ENCODE peak calls at places on chromosomes 6 and 20, in eight cellular contexts. M is left ventricle myocardium inferior, Y is fibroblast of the aortic adventitia, E is IMR-90, N is pancreas, C is cardiac fibroblast, F is breast epithelium, S is nephron progenitor cell. T is an unnamed sample.

GRCh38 chr6:85463621-85464259 is 13.9 kb downstream of the NT5E start:
- DNase-seq in N (no peak), F (no peak), E (no peak), M (no peak), Y (no peak), S (no peak), C (peak), T (no peak)

GRCh38 chr6:155493694-155494143 is 38.1 kb upstream of the NOX3 start:
- DNase-seq in S (no peak), N (no peak), C (peak), M (no peak), Y (peak), F (peak), E (peak), T (peak)

GRCh38 chr6:3364391-3364790 is 92.5 kb downstream of the SLC22A23 start:
- DNase-seq in F (no peak), N (no peak), S (no peak), C (no peak), M (no peak), E (no peak), Y (no peak), T (no peak)

GRCh38 chr20:58213112-58213511 is 15.3 kb downstream of the ANKRD60 start:
- DNase-seq in F (no peak), S (no peak), C (no peak), E (no peak), Y (no peak), N (no peak), M (no peak), T (no peak)

GRCh38 chr6:3114377-3114776 is 4.1 kb upstream of the BPHL start:
- DNase-seq in S (no peak), E (no peak), N (no peak), F (no peak), C (no peak), M (no peak), Y (no peak), T (no peak)

GRCh38 chr20:7665311-7665863 is 274.9 kb downstream of the HAO1 start:
- DNase-seq in M (no peak), Y (peak), F (no peak), S (no peak), E (no peak), C (no peak), N (no peak), T (no peak)

GRCh38 chr6:106529438-106529837 is 99.9 kb downstream of the RTN4IP1 start:
- DNase-seq in C (no peak), S (no peak), N (no peak), F (no peak), M (no peak), E (no peak), Y (no peak), T (no peak)

GRCh38 chr20:31987744-31988143 is 19.8 kb downstream of the XKR7 start:
- DNase-seq in E (no peak), F (no peak), N (no peak), M (no peak), S (no peak), Y (no peak), C (peak), T (no peak)

GRCh38 chr6:28789553-28790083 is 134.2 kb downstream of the TRIM27 start:
- DNase-seq in S (no peak), Y (peak), N (no peak), C (peak), F (no peak), E (peak), M (no peak), T (no peak)

GRCh38 chr6:31129130-31129529 is 8.9 kb upstream of the CDSN start:
- DNase-seq in S (no peak), E (no peak), C (no peak), N (no peak), Y (no peak), M (no peak), F (peak), T (no peak)

GRCh38 chr6:47145212-47145611 is 103.1 kb upstream of the ADGRF1 start:
- DNase-seq in F (no peak), M (no peak), N (no peak), E (peak), S (no peak), C (peak), Y (peak), T (no peak)

GRCh38 chr6:99608059-99608885 is 1.6 kb downstream of the PRDM13 start:
- DNase-seq in E (no peak), M (no peak), N (no peak), F (no peak), Y (no peak), C (no peak), S (no peak), T (no peak)

GRCh38 chr6:11700118-11700718 is 78.4 kb downstream of the ADTRP start:
- DNase-seq in E (peak), S (no peak), C (peak), M (no peak), F (no peak), N (no peak), Y (peak), T (no peak)

GRCh38 chr6:3848925-3849605 is at the start of gene FAM50B:
- DNase-seq in Y (peak), N (peak), M (peak), E (peak), C (peak), F (peak), S (peak), T (peak)

GRCh38 chr20:9409981-9410380 is 104.4 kb upstream of the LAMP5 start:
- DNase-seq in C (peak), S (no peak), E (peak), Y (peak), F (no peak), N (no peak), M (no peak), T (no peak)

GRCh38 chr6:16132909-16133308 is 4.0 kb downstream of the MYLIP start:
- DNase-seq in M (no peak), Y (no peak), N (no peak), F (no peak), S (no peak), E (no peak), C (no peak), T (no peak)

GRCh38 chr6:4320860-4321259 is 185.5 kb upstream of the ECI2 start:
- DNase-seq in F (no peak), M (no peak), C (peak), E (peak), N (no peak), S (no peak), Y (peak), T (no peak)

GRCh38 chr6:44530910-44531234 is 143.4 kb downstream of the CDC5L start:
- DNase-seq in S (no peak), E (no peak), F (no peak), C (no peak), N (no peak), M (no peak), Y (no peak), T (no peak)

GRCh38 chr6:77015350-77015749 is 447.9 kb downstream of the HTR1B start:
- DNase-seq in E (peak), C (peak), F (no peak), N (no peak), S (no peak), M (no peak), Y (peak), T (no peak)

GRCh38 chr20:11432407-11432806 is 485.3 kb upstream of the BTBD3 start:
- DNase-seq in F (no peak), N (no peak), S (no peak), Y (peak), E (peak), M (no peak), C (peak), T (no peak)

DNA sequence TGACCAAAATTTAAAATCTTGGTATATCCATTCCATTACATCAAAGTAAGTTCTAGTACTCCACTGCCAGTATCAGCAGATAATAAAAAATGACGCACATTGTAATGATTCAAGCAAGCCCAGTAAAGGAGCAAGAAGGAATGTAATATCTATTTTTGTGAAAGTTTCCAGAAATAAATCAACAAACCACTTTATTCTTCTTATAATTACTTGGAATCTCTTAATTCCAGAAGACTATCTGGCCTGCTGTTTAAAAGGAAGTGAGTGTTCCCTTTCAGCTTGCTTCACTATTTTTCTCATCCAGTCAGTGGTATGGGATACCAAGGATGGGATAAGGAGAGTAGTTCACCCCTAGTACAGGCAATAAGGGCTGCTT is 42.2 kb upstream of the DSE start:
- DNase-seq in F (no peak), M (no peak), E (peak), S (no peak), Y (peak), C (peak), N (no peak), T (no peak)
- TF ChIP-seq CTCF in F (no peak), M (no peak), E (no peak), S (no peak), Y (no peak), C (no peak), N (no peak), T (no peak)

GRCh38 chr6:9039258-9039657 is 603.9 kb upstream of the SLC35B3 start:
- DNase-seq in M (no peak), S (no peak), F (no peak), E (no peak), Y (no peak), C (no peak), N (no peak), T (no peak)
- TF ChIP-seq CTCF in M (no peak), S (no peak), F (no peak), E (no peak), Y (no peak), C (no peak), N (no peak), T (no peak)

GRCh38 chr20:20665200-20665599 is 47.2 kb downstream of the RALGAPA2 start:
- DNase-seq in S (no peak), E (no peak), F (no peak), Y (no peak), C (no peak), M (no peak), N (no peak), T (no peak)
- TF ChIP-seq CTCF in S (peak), E (no peak), F (no peak), Y (no peak), C (no peak), M (no peak), N (no peak), T (no peak)

GRCh38 chr20:23200914-23201313 is 114.8 kb upstream of the CD93 start:
- DNase-seq in N (no peak), M (no peak), Y (no peak), E (peak), F (no peak), S (peak), C (peak), T (no peak)
- TF ChIP-seq CTCF in N (no peak), M (peak), Y (peak), E (peak), F (no peak), S (peak), C (peak), T (no peak)

GRCh38 chr6:27753668-27754407 is 158.4 kb downstream of the OR2B2 start:
- DNase-seq in M (peak), N (peak), C (peak), F (peak), Y (peak), E (peak), S (peak), T (no peak)
- TF ChIP-seq CTCF in M (peak), N (no peak), C (peak), F (no peak), Y (peak), E (no peak), S (peak), T (no peak)

DNA sequence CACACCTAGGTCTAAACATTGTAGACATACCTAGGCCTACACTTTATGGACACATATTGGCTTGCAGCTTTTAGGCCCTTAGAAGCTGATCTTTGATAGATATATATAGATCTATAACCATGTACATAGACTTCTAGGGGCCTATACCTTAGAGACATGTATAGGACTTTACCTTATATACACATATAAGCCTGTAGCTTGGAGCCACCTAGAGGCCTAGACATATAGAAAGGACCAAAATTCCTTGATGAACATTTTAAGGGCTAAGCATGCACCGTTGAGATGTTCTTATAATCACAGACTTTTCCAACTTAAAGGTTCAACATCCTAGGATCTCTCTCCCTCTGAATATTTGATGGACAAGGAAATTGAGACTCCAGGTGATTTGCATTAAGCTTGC is 371.7 kb upstream of the SASH1 start:
- DNase-seq in N (no peak), M (no peak), S (no peak), F (no peak), Y (no peak), E (peak), C (peak), T (no peak)
- TF ChIP-seq CTCF in N (no peak), M (no peak), S (no peak), F (no peak), Y (no peak), E (peak), C (no peak), T (peak)

DNA sequence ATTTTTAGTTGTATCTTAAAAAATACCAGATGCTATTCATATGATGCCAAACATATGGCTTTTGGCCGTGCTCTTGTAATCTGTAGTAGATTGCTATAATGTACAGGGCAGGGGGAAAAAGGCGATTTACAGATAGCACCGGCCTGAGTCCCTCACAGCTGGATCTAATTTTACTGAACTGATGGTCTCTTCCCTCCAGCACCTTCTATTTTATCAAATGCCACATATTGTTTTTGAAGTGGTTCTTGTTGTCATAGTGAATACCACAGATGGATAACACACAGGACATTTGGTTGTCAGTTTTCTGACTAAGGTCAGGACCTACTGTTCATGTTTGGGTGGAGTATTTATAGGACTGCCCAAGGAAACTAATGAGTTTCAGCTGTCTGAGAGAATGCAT is 48.3 kb downstream of the CENPW start:
- DNase-seq in C (no peak), F (no peak), N (no peak), Y (peak), E (no peak), M (no peak), S (no peak), T (no peak)
- TF ChIP-seq CTCF in C (no peak), F (no peak), N (no peak), Y (no peak), E (no peak), M (no peak), S (no peak), T (no peak)

GRCh38 chr6:7143161-7143974 is 35.6 kb downstream of the RREB1 start:
- DNase-seq in C (no peak), Y (no peak), N (no peak), S (no peak), F (no peak), M (no peak), E (no peak), T (no peak)
- TF ChIP-seq CTCF in C (peak), Y (peak), N (no peak), S (peak), F (no peak), M (peak), E (peak), T (no peak)

DNA sequence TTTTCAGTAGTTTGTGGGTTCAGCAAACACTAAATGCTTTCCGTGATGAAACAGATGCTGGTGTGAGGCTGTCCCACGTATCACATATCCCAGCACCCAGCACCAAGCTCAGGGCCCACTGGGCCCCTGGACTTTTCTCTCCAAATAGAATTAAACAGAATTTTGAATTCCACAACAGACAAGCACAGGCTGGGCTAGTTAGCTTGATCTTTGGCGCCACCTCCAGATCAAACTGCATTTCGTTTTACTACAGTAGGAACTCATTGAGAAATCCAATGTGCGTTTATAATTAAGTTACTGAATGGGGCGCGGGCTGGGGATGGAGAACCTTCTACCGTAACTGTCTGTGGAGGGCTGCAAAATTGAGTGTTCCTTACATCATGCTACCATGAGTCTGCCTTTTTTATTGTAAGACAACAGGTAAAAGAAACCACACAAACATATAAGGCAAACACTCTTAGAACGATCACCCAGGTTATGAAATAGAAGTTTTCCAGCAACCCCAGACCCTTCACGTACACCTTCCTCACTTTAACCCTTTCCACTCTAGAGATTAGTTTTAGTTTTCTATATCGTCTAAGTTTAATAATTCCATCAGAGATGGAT is 107.8 kb downstream of the ZFP64 start:
- DNase-seq in C (peak), N (no peak), S (peak), Y (peak), F (peak), M (no peak), E (peak), T (peak)
- TF ChIP-seq CTCF in C (peak), N (peak), S (peak), Y (peak), F (no peak), M (peak), E (peak), T (peak)

T was measured in D721Med.